ENCODE peak calls at places on chromosomes 13 and 19, in ten cellular contexts. U is HL-60, B is AG09309, R is fibroblast of pulmonary artery, V is transverse colon, D is thoracic aorta, I is adrenal gland, H is cardiac muscle cell, S is prostate gland, O is AG04450. Y is an unnamed sample.

GRCh38 chr19:12527034-12527836 is 24.0 kb downstream of the ZNF564 start:
- DNase-seq in U (no peak), B (no peak), R (peak), V (no peak), D (no peak), I (no peak), H (peak), S (no peak), O (no peak), Y (peak)

GRCh38 chr19:18442941-18443340 is 5.0 kb upstream of the ISYNA1 start:
- DNase-seq in U (no peak), B (no peak), R (no peak), V (no peak), D (no peak), I (no peak), H (no peak), S (no peak), O (no peak), Y (no peak)

GRCh38 chr13:99033814-99034213 is 56.0 kb upstream of the DOCK9 start:
- DNase-seq in U (no peak), B (no peak), R (peak), V (no peak), D (no peak), I (no peak), H (peak), S (no peak), O (no peak), Y (no peak)

GRCh38 chr19:17332677-17333581 is 1.7 kb downstream of the ANO8 start:
- DNase-seq in U (no peak), B (no peak), R (peak), V (no peak), D (no peak), I (peak), H (peak), S (no peak), O (no peak), Y (peak)

GRCh38 chr19:41309225-41310030 is 544 bp upstream of the CCDC97 start:
- DNase-seq in U (no peak), B (no peak), R (no peak), V (no peak), D (no peak), I (peak), H (no peak), S (no peak), O (no peak), Y (peak)

GRCh38 chr19:31761281-31761913 is 412.2 kb upstream of the TSHZ3 start:
- DNase-seq in U (no peak), B (no peak), R (no peak), V (no peak), D (no peak), I (no peak), H (no peak), S (no peak), O (no peak), Y (no peak)

GRCh38 chr13:29379281-29379680 is 216.2 kb downstream of the SLC7A1 start:
- DNase-seq in U (no peak), B (no peak), R (no peak), V (no peak), D (no peak), I (no peak), H (no peak), S (no peak), O (no peak), Y (no peak)

GRCh38 chr13:110664673-110665072 is 41.2 kb downstream of the CARS2 start:
- DNase-seq in U (no peak), B (no peak), R (no peak), V (no peak), D (no peak), I (no peak), H (no peak), S (no peak), O (no peak), Y (no peak)

GRCh38 chr13:65892859-65893258 is 1337.3 kb downstream of the PCDH9 start:
- DNase-seq in U (no peak), B (no peak), R (peak), V (no peak), D (no peak), I (no peak), H (peak), S (no peak), O (no peak), Y (no peak)

GRCh38 chr13:77579971-77580370 is 44.5 kb downstream of the SCEL start:
- DNase-seq in U (no peak), B (no peak), R (no peak), V (no peak), D (no peak), I (no peak), H (no peak), S (no peak), O (no peak), Y (no peak)

GRCh38 chr13:108919036-108919907 is 289.9 kb downstream of the MYO16 start:
- DNase-seq in U (no peak), B (no peak), R (no peak), V (no peak), D (no peak), I (peak), H (no peak), S (no peak), O (no peak), Y (no peak)

GRCh38 chr19:51440846-51441409 is 17.3 kb downstream of the SIGLEC8 start:
- DNase-seq in U (no peak), B (no peak), R (no peak), V (no peak), D (no peak), I (no peak), H (peak), S (no peak), O (no peak), Y (no peak)

GRCh38 chr13:44050450-44051063 is 170.9 kb downstream of the LACC1 start:
- DNase-seq in U (no peak), B (no peak), R (peak), V (no peak), D (no peak), I (no peak), H (peak), S (no peak), O (no peak), Y (peak)

GRCh38 chr13:49112782-49113525 is 107.2 kb upstream of the MLNR start:
- DNase-seq in U (no peak), B (no peak), R (peak), V (no peak), D (no peak), I (no peak), H (peak), S (no peak), O (no peak), Y (no peak)

GRCh38 chr19:48513289-48514122 is 1.9 kb upstream of the LMTK3 start:
- DNase-seq in U (peak), B (peak), R (peak), V (peak), D (no peak), I (peak), H (peak), S (peak), O (no peak), Y (peak)

GRCh38 chr19:41137056-41137455 is 22.8 kb downstream of the CYP2F1 start:
- DNase-seq in U (no peak), B (no peak), R (no peak), V (no peak), D (no peak), I (no peak), H (no peak), S (no peak), O (no peak), Y (no peak)

GRCh38 chr19:12786149-12786870 is 5.0 kb upstream of the JUNB start:
- DNase-seq in U (no peak), B (no peak), R (no peak), V (peak), D (no peak), I (peak), H (no peak), S (peak), O (no peak), Y (peak)

GRCh38 chr13:23447927-23448326 is 14.4 kb upstream of the SACS start:
- DNase-seq in U (no peak), B (no peak), R (peak), V (no peak), D (no peak), I (no peak), H (peak), S (no peak), O (peak), Y (no peak)

GRCh38 chr19:13781547-13781946 is 7.3 kb downstream of the C19orf53 start:
- DNase-seq in U (no peak), B (peak), R (peak), V (peak), D (peak), I (peak), H (peak), S (no peak), O (no peak), Y (no peak)

GRCh38 chr19:18430417-18431144 is 7.4 kb downstream of the ISYNA1 start:
- DNase-seq in U (no peak), B (no peak), R (no peak), V (no peak), D (no peak), I (peak), H (no peak), S (no peak), O (no peak), Y (no peak)

GRCh38 chr19:55336101-55336500 is 3.6 kb upstream of the KMT5C start:
- DNase-seq in U (no peak), B (peak), R (no peak), V (no peak), D (no peak), I (no peak), H (no peak), S (no peak), O (no peak), Y (no peak)

GRCh38 chr19:17244618-17245534 is 843 bp downstream of the NR2F6 start:
- DNase-seq in U (no peak), B (no peak), R (no peak), V (peak), D (no peak), I (no peak), H (no peak), S (peak), O (no peak), Y (no peak)

DNA sequence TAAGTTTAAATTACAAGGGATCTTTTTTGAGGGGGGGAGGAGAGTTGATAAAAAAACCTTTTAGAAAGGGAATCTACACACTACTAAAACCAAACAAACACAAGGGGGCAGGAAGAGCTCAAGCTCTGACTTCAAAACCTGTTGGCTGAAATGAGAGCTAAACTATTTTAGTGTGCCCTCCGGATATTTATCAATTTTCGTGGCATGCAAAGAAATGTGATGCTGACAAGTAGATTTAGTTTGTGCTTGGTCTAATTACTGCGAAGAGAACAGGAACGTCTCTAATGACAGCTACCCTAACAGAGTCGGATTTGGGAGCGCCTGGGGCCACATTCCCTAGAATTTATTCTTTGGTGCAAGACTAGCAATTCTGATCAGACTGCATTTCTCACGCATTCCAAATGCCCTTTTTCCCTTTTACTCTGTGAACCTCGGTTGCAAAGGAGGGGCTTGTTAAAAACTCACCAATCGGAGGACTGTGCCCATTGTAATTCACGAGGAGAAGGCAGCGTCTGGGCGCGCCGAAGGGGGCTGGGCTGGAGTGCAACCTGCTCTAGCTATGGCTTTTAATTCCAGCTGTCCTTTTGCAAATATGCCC is 804 bp upstream of the FREM2 start:
- DNase-seq in U (no peak), B (no peak), R (peak), V (no peak), D (no peak), I (no peak), H (peak), S (no peak), O (no peak), Y (peak)
- H3K4me3 ChIP-seq in U (no peak), B (no peak), R (no peak), V (peak), D (peak), I (no peak), H (peak), S (peak), O (no peak), Y (no peak)

GRCh38 chr19:32971715-32972540 is at the start of the genes CEP89 and FAAP24:
- DNase-seq in U (peak), B (peak), R (peak), V (peak), D (peak), I (peak), H (peak), S (peak), O (peak), Y (peak)
- TF ChIP-seq CTCF in U (no peak), B (no peak), R (no peak), V (no peak), D (no peak), I (no peak), H (no peak), S (peak), O (no peak), Y (no peak)

GRCh38 chr13:113150545-113151365 is 7.7 kb upstream of the PROZ start:
- DNase-seq in U (no peak), B (no peak), R (no peak), V (no peak), D (no peak), I (no peak), H (no peak), S (no peak), O (no peak), Y (no peak)
- H3K4me3 ChIP-seq in U (no peak), B (no peak), R (no peak), V (no peak), D (no peak), I (no peak), H (no peak), S (no peak), O (no peak), Y (no peak)

GRCh38 chr13:67736646-67737420 is 506.7 kb upstream of the PCDH9 start:
- DNase-seq in U (no peak), B (no peak), R (peak), V (no peak), D (no peak), I (no peak), H (peak), S (no peak), O (peak), Y (peak)
- TF ChIP-seq CTCF in U (no peak), B (no peak), R (peak), V (no peak), D (no peak), I (peak), H (no peak), S (no peak), O (peak), Y (peak)

DNA sequence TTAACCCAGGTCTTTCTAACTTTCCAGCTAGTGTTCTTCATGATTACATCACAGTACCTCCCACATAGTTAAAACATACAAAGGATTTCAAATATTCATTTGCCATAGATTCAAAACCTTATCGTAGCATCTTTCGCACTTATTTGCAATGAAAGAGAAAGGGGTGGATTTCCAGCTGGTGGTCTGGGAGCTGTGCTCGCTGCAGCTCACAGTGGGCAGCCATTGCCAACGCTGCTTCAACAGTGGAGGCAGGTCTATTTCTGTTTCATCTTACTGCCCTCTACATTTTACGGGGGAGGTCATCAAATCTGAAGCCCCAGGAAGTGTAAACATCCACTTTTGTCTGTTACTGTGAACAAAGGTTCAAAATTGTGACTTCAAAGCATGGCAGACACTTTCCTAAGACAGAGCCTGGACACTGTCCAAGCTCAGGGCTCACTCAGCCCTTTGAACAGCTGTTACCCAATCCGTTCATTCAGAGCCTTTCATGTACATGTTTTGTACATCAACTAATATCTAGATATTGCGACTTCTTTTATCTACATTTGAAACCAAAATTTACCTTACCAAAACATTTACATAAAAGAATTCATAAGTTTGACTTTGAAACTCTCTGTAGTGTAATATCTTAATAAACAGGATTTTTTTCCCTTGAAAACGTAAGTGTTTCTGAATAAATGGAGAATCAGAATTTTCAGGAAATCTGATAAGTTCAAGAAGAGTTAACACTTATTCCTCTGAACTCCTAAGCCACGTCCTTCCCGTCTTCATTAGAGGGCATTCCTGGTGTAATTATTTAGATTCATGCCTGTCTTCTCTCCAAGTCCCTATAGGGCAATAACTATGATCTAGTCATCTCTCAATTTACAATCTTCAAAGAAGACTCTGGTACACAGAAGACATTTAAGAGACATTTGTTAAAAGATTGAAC is 25.1 kb downstream of the STARD13 start:
- DNase-seq in U (no peak), B (no peak), R (peak), V (no peak), D (no peak), I (no peak), H (peak), S (no peak), O (no peak), Y (no peak)
- H3K4me3 ChIP-seq in U (no peak), B (no peak), R (no peak), V (no peak), D (no peak), I (no peak), H (no peak), S (no peak), O (no peak), Y (no peak)

GRCh38 chr19:2372076-2372612 is 12.1 kb downstream of the TMPRSS9 start:
- DNase-seq in U (no peak), B (no peak), R (no peak), V (no peak), D (no peak), I (no peak), H (no peak), S (no peak), O (no peak), Y (no peak)
- TF ChIP-seq CTCF in U (no peak), B (no peak), R (no peak), V (no peak), D (no peak), I (no peak), H (no peak), S (no peak), O (no peak), Y (no peak)

DNA sequence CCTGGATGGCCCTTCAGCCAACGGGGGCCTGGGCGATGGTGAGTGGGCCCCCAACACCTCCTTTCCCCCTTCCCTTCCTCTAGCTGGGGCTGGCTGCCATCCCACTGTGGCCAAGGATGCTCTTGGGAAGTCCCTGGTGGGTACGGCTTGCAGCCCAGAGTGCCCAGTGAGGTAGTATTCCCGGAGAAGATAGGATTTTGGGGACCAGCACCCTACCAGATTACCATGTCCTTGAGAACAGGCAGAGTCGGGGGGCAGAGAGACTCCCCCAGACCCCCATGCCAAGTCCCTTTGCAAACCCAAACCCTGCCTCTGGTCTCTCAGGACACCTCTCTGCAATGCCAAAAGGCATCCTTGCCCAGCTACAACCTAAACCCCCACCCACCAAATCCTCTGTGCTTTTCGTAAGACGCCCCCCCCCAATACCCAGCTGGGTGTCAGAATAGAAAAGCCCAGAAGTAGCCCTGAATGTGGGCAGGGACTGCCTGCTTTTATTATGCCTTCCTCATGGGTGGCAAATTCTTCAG is 1.7 kb downstream of the HIF3A start:
- DNase-seq in U (no peak), B (no peak), R (no peak), V (no peak), D (no peak), I (no peak), H (no peak), S (no peak), O (no peak), Y (no peak)
- H3K4me3 ChIP-seq in U (no peak), B (no peak), R (peak), V (peak), D (peak), I (no peak), H (peak), S (peak), O (no peak), Y (no peak)

DNA sequence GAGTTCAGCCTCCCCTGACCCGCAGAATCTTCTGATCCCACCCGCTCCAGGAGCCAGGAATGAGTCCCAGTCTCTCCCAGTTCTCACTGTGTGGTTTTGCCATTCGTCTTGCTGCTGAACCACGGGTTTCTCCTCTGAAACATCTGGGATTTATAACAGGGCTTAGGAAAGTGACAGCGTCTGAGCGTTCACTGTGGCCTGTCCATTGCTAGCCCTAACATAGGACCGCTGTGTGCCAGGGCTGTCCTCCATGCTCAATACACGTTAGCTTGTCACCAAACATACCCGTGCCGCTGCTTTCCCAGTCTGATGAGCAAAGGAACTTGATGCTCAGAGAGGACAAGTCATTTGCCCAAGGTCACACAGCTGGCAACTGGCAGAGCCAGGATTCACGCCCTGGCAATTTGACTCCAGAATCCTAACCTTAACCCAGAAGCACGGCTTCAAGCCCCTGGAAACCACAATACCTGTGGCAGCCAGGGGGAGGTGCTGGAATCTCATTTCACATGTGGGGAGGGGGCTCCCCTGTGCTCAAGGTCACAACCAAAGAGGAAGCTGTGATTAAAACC is 1.1 kb upstream of the APOE start:
- DNase-seq in U (no peak), B (no peak), R (no peak), V (no peak), D (no peak), I (peak), H (no peak), S (no peak), O (no peak), Y (peak)
- TF ChIP-seq CTCF in U (no peak), B (peak), R (peak), V (no peak), D (no peak), I (peak), H (peak), S (no peak), O (peak), Y (peak)